ENCODE peak calls at places on chromosomes 4 and X, in six cellular contexts. Q, S, D, V, I and U are unnamed samples.

GRCh38 chr4:114780205-114780604 is 181.6 kb downstream of the UGT8 start:
- DNase-seq in Q (no peak), S (no peak), I (no peak), D (peak), V (peak), U (peak)

GRCh38 chrX:142977128-142977914 is 48.4 kb upstream of the SPANXN4 start:
- DNase-seq in Q (no peak), V (no peak), S (no peak), I (no peak), D (no peak), U (no peak)

GRCh38 chr4:154908168-154908567 is 127.1 kb downstream of the RBM46 start:
- DNase-seq in D (peak), Q (peak), I (no peak), S (no peak), V (no peak), U (no peak)

GRCh38 chr4:183889190-183889589 is 15.9 kb upstream of the STOX2 start:
- DNase-seq in V (no peak), Q (no peak), I (no peak), D (no peak), S (no peak), U (no peak)

GRCh38 chrX:155068165-155068564 is 2.8 kb downstream of the CMC4 start:
- DNase-seq in S (no peak), I (no peak), V (peak), D (no peak), Q (peak), U (no peak)

GRCh38 chr4:30904593-30904992 is 184.4 kb downstream of the PCDH7 start:
- DNase-seq in D (peak), Q (no peak), V (no peak), I (no peak), S (no peak), U (no peak)

GRCh38 chr4:80058740-80059139 is 14.3 kb downstream of the ANTXR2 start:
- DNase-seq in I (peak), Q (no peak), D (no peak), V (no peak), S (no peak), U (no peak)

GRCh38 chr4:76644831-76645485 is 209.9 kb downstream of the SHROOM3 start:
- DNase-seq in D (no peak), Q (no peak), I (no peak), S (no peak), V (no peak), U (no peak)

GRCh38 chr4:16977081-16977480 is 78.6 kb upstream of the LDB2 start:
- DNase-seq in S (no peak), I (no peak), Q (no peak), V (no peak), D (no peak), U (no peak)

GRCh38 chr4:6332042-6332668 is 62.5 kb downstream of the WFS1 start:
- DNase-seq in D (no peak), Q (no peak), I (peak), V (no peak), S (no peak), U (no peak)

GRCh38 chr4:102625232-102625930 is 124.2 kb downstream of the NFKB1 start:
- DNase-seq in D (peak), I (peak), S (no peak), Q (no peak), V (peak), U (no peak)

GRCh38 chr4:610411-611261 is 14.7 kb upstream of the PDE6B start:
- DNase-seq in S (no peak), D (peak), I (no peak), Q (peak), V (peak), U (no peak)

GRCh38 chr4:41361831-41362646 is 105.3 kb downstream of the UCHL1 start:
- DNase-seq in V (no peak), I (no peak), Q (no peak), D (no peak), S (no peak), U (no peak)

GRCh38 chr4:181854142-181854541 is 389.1 kb upstream of the TENM3 start:
- DNase-seq in V (no peak), D (no peak), Q (no peak), S (no peak), I (no peak), U (no peak)

GRCh38 chr4:36322921-36323354 is 41.5 kb downstream of the DTHD1 start:
- DNase-seq in S (no peak), D (no peak), V (no peak), Q (no peak), I (peak), U (no peak)

GRCh38 chr4:3441501-3442459 is at the start of gene HGFAC:
- DNase-seq in Q (no peak), S (no peak), I (no peak), V (no peak), D (no peak), U (no peak)

GRCh38 chr4:37054670-37055069 is 189.9 kb upstream of the NWD2 start:
- DNase-seq in S (no peak), Q (no peak), I (no peak), V (no peak), D (no peak), U (no peak)

GRCh38 chrX:13047752-13048151 is 3.3 kb upstream of the FAM9C start:
- DNase-seq in I (no peak), S (no peak), Q (no peak), V (no peak), D (peak), U (no peak)